ENCODE peak calls at places on chromosome 10, in ten cellular contexts. F is GM12878, X is brain microvascular endothelial cell, N is GM13976, B is H9, T is GM12865, W is activated B cell treated with CpG ODN at 0.5 μM for 24 hours, Q is uterus, H is transverse colon, P is left ventricle myocardium inferior. Z is an unnamed sample.

GRCh38 chr10:129364949-129365348 is 102.1 kb upstream of the MGMT start:
- DNase-seq in T (no peak), F (no peak), Q (no peak), B (no peak), P (no peak), H (no peak), X (no peak), N (no peak), W (no peak), Z (no peak)

GRCh38 chr10:104127411-104127810 is 5.4 kb downstream of the SFR1 start:
- DNase-seq in X (no peak), T (peak), B (peak), P (no peak), H (no peak), Q (no peak), W (no peak), F (no peak), N (no peak), Z (no peak)

GRCh38 chr10:126921974-126922525 is 16.8 kb downstream of the DOCK1 start:
- DNase-seq in X (peak), N (no peak), B (no peak), W (no peak), F (no peak), P (no peak), H (no peak), T (no peak), Q (no peak), Z (no peak)

GRCh38 chr10:67606572-67606971 is 89.4 kb downstream of the CTNNA3 start:
- DNase-seq in W (no peak), F (no peak), Q (no peak), T (no peak), B (no peak), X (peak), N (no peak), P (no peak), H (no peak), Z (no peak)

GRCh38 chr10:100327007-100327700 is 2.9 kb downstream of the PKD2L1 start:
- DNase-seq in P (no peak), B (no peak), T (peak), F (peak), N (peak), X (no peak), Q (no peak), H (peak), W (peak), Z (no peak)

GRCh38 chr10:51838506-51838905 is 139.1 kb upstream of the CSTF2T start:
- DNase-seq in Q (no peak), X (no peak), T (no peak), F (no peak), H (no peak), P (no peak), B (no peak), N (no peak), W (no peak), Z (no peak)

GRCh38 chr10:122655524-122656307 is 43.9 kb downstream of the C10orf120 start:
- DNase-seq in T (no peak), F (no peak), X (no peak), B (no peak), H (no peak), Q (no peak), P (no peak), N (no peak), W (no peak), Z (no peak)

GRCh38 chr10:31620236-31621151 is 301.5 kb downstream of the ZEB1 start:
- DNase-seq in Q (peak), F (no peak), H (peak), T (peak), N (no peak), P (peak), W (no peak), X (peak), B (peak), Z (no peak)

GRCh38 chr10:75547391-75548298 is 116.2 kb downstream of the LRMDA start:
- DNase-seq in Q (peak), P (no peak), W (no peak), N (no peak), X (peak), T (peak), H (no peak), B (no peak), F (peak), Z (no peak)

GRCh38 chr10:52665821-52666220 is 106.8 kb downstream of the MBL2 start:
- DNase-seq in Q (no peak), P (no peak), X (no peak), N (no peak), B (no peak), T (no peak), H (no peak), F (no peak), W (no peak), Z (no peak)

GRCh38 chr10:124306922-124307371 is 111.8 kb downstream of the OAT start:
- DNase-seq in Q (no peak), P (no peak), H (no peak), W (no peak), B (no peak), F (no peak), T (no peak), N (no peak), X (no peak), Z (no peak)

GRCh38 chr10:124385627-124386185 is 33.0 kb downstream of the OAT start:
- DNase-seq in B (no peak), X (no peak), T (no peak), W (no peak), N (no peak), Q (no peak), H (no peak), F (no peak), P (no peak), Z (no peak)

GRCh38 chr10:69319911-69320316 is 41.6 kb downstream of the HK1 start:
- DNase-seq in N (no peak), T (peak), W (no peak), F (no peak), Q (peak), H (no peak), B (no peak), X (no peak), P (no peak), Z (no peak)

GRCh38 chr10:34313353-34313752 is 501.7 kb downstream of the PARD3 start:
- DNase-seq in T (no peak), N (no peak), F (no peak), Q (no peak), X (no peak), W (no peak), B (no peak), H (no peak), P (no peak), Z (no peak)

GRCh38 chr10:60662917-60663614 is 115.2 kb upstream of the CDK1 start:
- DNase-seq in X (peak), B (no peak), Q (no peak), H (no peak), W (no peak), F (no peak), P (no peak), N (no peak), T (no peak), Z (no peak)

GRCh38 chr10:113320980-113321379 is 231.9 kb upstream of the HABP2 start:
- DNase-seq in X (no peak), P (no peak), F (no peak), B (no peak), Q (no peak), N (no peak), T (no peak), H (no peak), W (no peak), Z (no peak)

GRCh38 chr10:130361351-130362105 is 225.3 kb downstream of the GLRX3 start:
- DNase-seq in W (no peak), N (no peak), P (no peak), X (no peak), H (no peak), F (no peak), Q (no peak), B (no peak), T (no peak), Z (no peak)

GRCh38 chr10:15715619-15716227 is 4.0 kb downstream of the ITGA8 start:
- DNase-seq in T (no peak), F (no peak), X (peak), H (no peak), N (no peak), P (no peak), W (no peak), B (no peak), Q (no peak), Z (no peak)

GRCh38 chr10:132166216-132166950 is 20.4 kb upstream of the DPYSL4 start:
- DNase-seq in W (no peak), H (no peak), X (no peak), P (no peak), F (no peak), T (no peak), N (no peak), Q (no peak), B (no peak), Z (no peak)

GRCh38 chr10:101229275-101230184 is at the start of gene LBX1:
- DNase-seq in X (no peak), T (no peak), N (no peak), F (no peak), Q (no peak), W (no peak), B (no peak), P (no peak), H (no peak), Z (peak)

GRCh38 chr10:116771101-116771705 is 28.8 kb upstream of the HSPA12A start:
- DNase-seq in Q (peak), F (no peak), T (no peak), N (no peak), W (no peak), P (peak), X (peak), H (peak), B (no peak), Z (no peak)

GRCh38 chr10:1149793-1150637 is 93.8 kb downstream of the WDR37 start:
- DNase-seq in W (no peak), T (no peak), Q (no peak), B (no peak), X (no peak), H (peak), F (no peak), N (no peak), P (no peak), Z (no peak)

GRCh38 chr10:31745612-31746376 is 182.8 kb downstream of the ARHGAP12 start:
- DNase-seq in X (peak), W (no peak), P (no peak), F (no peak), Q (no peak), N (no peak), B (no peak), T (peak), H (no peak), Z (no peak)

GRCh38 chr10:96470108-96470743 is 43.5 kb downstream of the TLL2 start:
- DNase-seq in P (no peak), F (no peak), X (peak), B (peak), T (peak), Q (no peak), N (peak), H (no peak), W (no peak), Z (peak)

GRCh38 chr10:48309711-48310226 is 3.3 kb downstream of the MAPK8 start:
- DNase-seq in F (no peak), H (no peak), X (no peak), B (no peak), P (no peak), Q (no peak), T (peak), W (no peak), N (peak), Z (no peak)

GRCh38 chr10:13649844-13650520 is 63.2 kb downstream of the PRPF18 start:
- DNase-seq in F (no peak), Q (no peak), X (no peak), W (no peak), B (no peak), H (no peak), T (peak), P (no peak), N (no peak), Z (no peak)

GRCh38 chr10:111874586-111874985 is 309.0 kb downstream of the GPAM start:
- DNase-seq in T (no peak), H (no peak), F (no peak), N (no peak), X (no peak), W (no peak), Q (no peak), B (no peak), P (no peak), Z (no peak)

GRCh38 chr10:15262036-15262713 is 93.7 kb upstream of the NMT2 start:
- DNase-seq in H (peak), F (no peak), B (no peak), P (no peak), W (no peak), X (no peak), T (peak), N (no peak), Q (no peak), Z (no peak)

GRCh38 chr10:129541208-129541607 is 74.2 kb downstream of the MGMT start:
- DNase-seq in P (no peak), F (no peak), H (no peak), Q (no peak), B (no peak), N (no peak), W (no peak), X (no peak), T (no peak), Z (no peak)

GRCh38 chr10:88582806-88583583 is at the start of gene RNLS:
- DNase-seq in P (peak), B (peak), T (peak), X (peak), Q (peak), W (peak), F (peak), N (peak), H (peak), Z (no peak)

GRCh38 chr10:70320751-70321150 is 36.9 kb upstream of the NPFFR1 start:
- DNase-seq in X (no peak), B (no peak), Q (no peak), P (no peak), T (no peak), N (no peak), W (no peak), H (no peak), F (no peak), Z (no peak)

GRCh38 chr10:21020545-21020944 is 123.4 kb upstream of the NEBL start:
- DNase-seq in T (peak), Q (no peak), W (no peak), B (peak), X (no peak), H (peak), N (peak), F (peak), P (no peak), Z (no peak)

GRCh38 chr10:21199501-21199900 is 302.4 kb upstream of the NEBL start:
- DNase-seq in P (no peak), H (no peak), Q (no peak), W (no peak), T (no peak), X (no peak), B (no peak), F (no peak), N (no peak), Z (no peak)

GRCh38 chr10:128083191-128083895 is 42.9 kb downstream of the MKI67 start:
- DNase-seq in F (no peak), P (no peak), W (no peak), T (no peak), N (no peak), Q (no peak), H (peak), X (no peak), B (peak), Z (no peak)

GRCh38 chr10:132326925-132327324 is 5.1 kb upstream of the LRRC27 start:
- DNase-seq in T (peak), W (no peak), B (no peak), H (no peak), P (no peak), F (no peak), Q (no peak), X (no peak), N (no peak), Z (no peak)

DNA sequence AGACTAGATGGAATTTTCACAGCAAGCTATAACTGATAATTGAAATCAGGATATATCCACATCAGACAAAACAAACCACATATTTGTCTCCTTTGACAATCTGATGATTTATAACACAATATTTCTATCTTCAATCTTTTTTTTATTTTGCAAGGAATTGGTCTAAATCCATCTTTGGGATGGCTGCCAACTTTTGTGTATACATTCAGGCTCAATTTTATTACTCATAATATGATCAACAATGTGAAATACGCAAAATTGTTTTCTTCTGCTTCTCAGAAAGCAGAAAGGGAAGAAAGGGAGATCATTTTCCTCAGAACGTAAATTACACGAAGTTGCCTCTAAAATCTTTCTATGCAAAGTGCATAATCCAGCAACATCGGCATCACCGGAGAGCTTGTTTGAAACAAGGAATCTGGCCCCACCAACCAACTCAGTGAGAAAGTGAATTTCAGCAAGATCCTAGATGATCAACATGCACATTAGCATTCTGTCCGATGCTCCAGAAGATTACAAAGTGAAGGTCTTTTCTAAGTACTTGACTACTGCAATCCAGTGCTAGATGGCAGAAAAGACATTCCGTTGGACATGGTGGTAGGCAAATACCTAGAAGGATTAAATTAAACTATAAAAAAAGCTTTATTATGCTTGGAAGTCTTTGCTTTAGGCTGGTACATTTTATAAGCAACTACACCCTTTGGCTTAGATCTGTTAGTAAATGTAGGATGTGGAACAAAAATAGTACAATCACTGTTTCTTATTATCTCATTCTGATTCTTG is 126.3 kb upstream of the RSU1 start:
- DNase-seq in T (no peak), P (no peak), H (no peak), W (no peak), X (no peak), N (no peak), F (no peak), Q (no peak), B (no peak), Z (no peak)
- TF ChIP-seq CTCF in T (no peak), P (no peak), H (no peak), W (no peak), X (no peak), N (no peak), F (no peak), Q (no peak), B (no peak), Z (no peak)

DNA sequence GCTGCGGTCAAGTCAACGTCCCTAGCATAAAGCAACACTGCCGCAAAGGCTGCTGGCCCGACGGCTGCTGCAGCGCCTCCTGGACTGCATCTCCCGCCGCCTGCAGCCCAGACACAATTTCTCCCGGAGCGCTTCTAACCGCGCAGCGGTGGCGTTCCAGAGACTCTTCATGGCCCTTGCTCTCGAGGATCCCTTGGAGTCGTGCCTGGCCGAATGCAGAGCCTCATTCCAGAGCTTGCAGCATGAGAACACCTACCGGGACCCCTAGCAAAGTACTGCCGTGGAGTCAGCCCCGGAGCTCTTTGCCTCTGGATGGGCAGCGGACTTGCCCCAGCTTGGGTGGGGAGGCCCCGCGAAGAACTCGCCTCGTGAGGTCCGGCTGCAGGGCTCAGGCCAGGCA is 79.7 kb upstream of the ZNF32 start:
- DNase-seq in F (no peak), Q (no peak), H (no peak), P (no peak), T (no peak), N (no peak), X (no peak), W (no peak), B (no peak), Z (no peak)
- TF ChIP-seq CTCF in F (no peak), Q (no peak), H (no peak), P (no peak), T (no peak), N (no peak), X (no peak), W (no peak), B (no peak), Z (no peak)

GRCh38 chr10:107166378-107166777 is 1.9 kb upstream of the SORCS1 start:
- DNase-seq in P (no peak), T (no peak), B (no peak), W (no peak), X (no peak), Q (no peak), H (no peak), N (no peak), F (no peak), Z (no peak)
- TF ChIP-seq CTCF in P (no peak), T (no peak), B (peak), W (no peak), X (no peak), Q (no peak), H (no peak), N (no peak), F (no peak), Z (no peak)

DNA sequence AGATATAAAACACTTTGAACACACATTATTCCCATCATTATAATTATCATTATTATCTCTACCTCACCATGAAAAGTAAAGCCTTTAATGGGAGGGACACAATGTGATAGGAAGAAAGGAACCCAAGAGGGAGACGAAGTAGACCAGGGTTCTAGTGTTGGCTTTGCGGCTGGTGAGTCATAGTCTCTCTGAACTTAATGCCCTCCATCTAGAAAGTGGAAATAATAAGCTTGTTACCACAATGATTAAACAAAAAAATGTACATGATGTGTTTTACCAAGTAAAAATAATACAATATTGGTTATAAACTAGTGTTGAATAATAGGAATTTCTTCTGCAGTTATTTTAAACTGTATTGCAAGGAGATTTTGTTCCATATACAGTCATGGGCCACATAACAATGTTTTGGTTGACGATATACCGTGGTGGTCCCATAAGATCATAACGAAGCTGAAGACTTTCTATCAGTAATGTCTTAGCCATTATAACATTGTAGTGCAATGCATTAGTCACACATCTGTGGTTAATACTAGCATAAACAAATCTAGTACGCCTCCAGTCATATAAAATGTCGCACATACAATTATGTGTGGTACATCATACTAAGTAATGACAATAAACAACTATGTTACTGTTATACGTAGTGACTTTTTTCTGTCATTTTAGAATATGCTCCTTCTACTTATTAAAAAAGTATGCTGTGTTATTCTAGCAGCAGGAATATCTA is 450.6 kb upstream of the SORCS1 start:
- DNase-seq in W (no peak), B (no peak), P (no peak), N (no peak), Q (no peak), F (no peak), X (peak), T (no peak), H (no peak), Z (no peak)
- TF ChIP-seq CTCF in W (no peak), B (no peak), P (no peak), N (no peak), Q (no peak), F (no peak), X (no peak), T (no peak), H (no peak), Z (no peak)

DNA sequence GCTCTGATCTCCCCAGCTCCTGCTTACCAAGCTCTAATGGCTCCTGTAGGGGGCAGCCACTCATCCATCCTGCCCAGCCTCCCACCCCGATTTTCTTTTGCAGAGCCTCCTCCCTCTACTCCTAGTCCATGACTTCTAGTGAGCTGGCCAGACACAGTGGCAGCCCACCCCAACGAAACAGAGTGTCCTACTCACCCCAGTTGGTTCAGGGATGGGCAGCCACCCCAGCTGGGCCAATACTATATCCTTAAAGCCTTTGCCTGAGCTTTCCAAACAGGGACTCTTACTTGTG is 77.1 kb downstream of the GRID1 start:
- DNase-seq in H (no peak), N (no peak), P (no peak), T (no peak), B (peak), W (no peak), X (no peak), F (no peak), Q (no peak), Z (no peak)
- TF ChIP-seq CTCF in H (no peak), N (no peak), P (no peak), T (no peak), B (no peak), W (no peak), X (no peak), F (no peak), Q (no peak), Z (no peak)

GRCh38 chr10:26627320-26627719 is 70.2 kb upstream of the PDSS1 start:
- DNase-seq in T (no peak), P (no peak), Q (no peak), W (no peak), N (no peak), F (no peak), H (no peak), B (peak), X (no peak), Z (no peak)
- TF ChIP-seq CTCF in T (no peak), P (no peak), Q (no peak), W (no peak), N (no peak), F (no peak), H (no peak), B (peak), X (peak), Z (no peak)

Z was measured in D721Med.